ENCODE peak calls at places on chromosomes 2 and 18, in eight cellular contexts. X, P, U, G, V, C, O and F are unnamed samples.

GRCh38 chr2:223734346-223734745 is 103.0 kb downstream of the AP1S3 start:
- DNase-seq in X (no peak), P (no peak), U (no peak), G (no peak), V (no peak), C (no peak), O (no peak), F (no peak)

GRCh38 chr2:68127358-68128242 is 30.1 kb upstream of the PNO1 start:
- DNase-seq in X (peak), P (no peak), U (no peak), G (no peak), V (no peak), C (no peak), O (no peak), F (no peak)

GRCh38 chr2:25251461-25252273 is 83.3 kb upstream of the POMC start:
- DNase-seq in X (peak), P (peak), U (peak), G (no peak), V (peak), C (peak), O (peak), F (peak)

GRCh38 chr2:101440127-101440738 is 34.7 kb downstream of the RFX8 start:
- DNase-seq in X (no peak), P (no peak), U (no peak), G (no peak), V (no peak), C (no peak), O (no peak), F (no peak)

GRCh38 chr2:38013158-38013752 is 62.7 kb downstream of the CYP1B1 start:
- DNase-seq in X (no peak), P (no peak), U (no peak), G (no peak), V (no peak), C (no peak), O (no peak), F (no peak)

GRCh38 chr2:27914046-27914792 is 23.7 kb downstream of the BABAM2 start:
- DNase-seq in X (no peak), P (no peak), U (no peak), G (no peak), V (no peak), C (no peak), O (no peak), F (no peak)

GRCh38 chr2:85741811-85742507 is 11.8 kb upstream of the ATOH8 start:
- DNase-seq in X (no peak), P (no peak), U (no peak), G (peak), V (no peak), C (peak), O (peak), F (no peak)

GRCh38 chr2:180539541-180539940 is 440.9 kb upstream of the UBE2E3 start:
- DNase-seq in X (no peak), P (no peak), U (no peak), G (no peak), V (no peak), C (no peak), O (no peak), F (no peak)

GRCh38 chr18:41320090-41320489 is 634.9 kb upstream of the PIK3C3 start:
- DNase-seq in X (no peak), P (no peak), U (peak), G (no peak), V (no peak), C (no peak), O (peak), F (no peak)

GRCh38 chr18:36297419-36298112 is at the start of gene FHOD3:
- DNase-seq in X (no peak), P (no peak), U (peak), G (peak), V (peak), C (peak), O (peak), F (no peak)

GRCh38 chr2:128299628-128300027 is 19.0 kb downstream of the HS6ST1 start:
- DNase-seq in X (no peak), P (no peak), U (no peak), G (no peak), V (no peak), C (no peak), O (no peak), F (no peak)

GRCh38 chr2:226915846-226916360 is 80.0 kb downstream of the RHBDD1 start:
- DNase-seq in X (no peak), P (no peak), U (no peak), G (peak), V (no peak), C (no peak), O (no peak), F (no peak)

GRCh38 chr18:30280861-30281470 is 761.6 kb downstream of the DSC3 start:
- DNase-seq in X (peak), P (no peak), U (peak), G (peak), V (no peak), C (no peak), O (peak), F (no peak)

GRCh38 chr18:2617974-2618373 is 37.6 kb upstream of the SMCHD1 start:
- DNase-seq in X (no peak), P (no peak), U (no peak), G (no peak), V (no peak), C (no peak), O (no peak), F (no peak)

GRCh38 chr2:239348563-239349447 is 52.0 kb downstream of the HDAC4 start:
- DNase-seq in X (no peak), P (no peak), U (no peak), G (no peak), V (no peak), C (peak), O (no peak), F (no peak)

GRCh38 chr2:67295851-67296250 is 101.3 kb upstream of the ETAA1 start:
- DNase-seq in X (no peak), P (no peak), U (no peak), G (no peak), V (no peak), C (no peak), O (no peak), F (no peak)

GRCh38 chr18:50706199-50706598 is 113.6 kb downstream of the MRO start:
- DNase-seq in X (no peak), P (no peak), U (no peak), G (no peak), V (no peak), C (no peak), O (peak), F (no peak)

GRCh38 chr2:191030521-191031154 is 16.7 kb upstream of the STAT1 start:
- DNase-seq in X (peak), P (no peak), U (peak), G (no peak), V (no peak), C (no peak), O (peak), F (no peak)

GRCh38 chr2:167127135-167127534 is 238.9 kb downstream of the XIRP2 start:
- DNase-seq in X (peak), P (no peak), U (peak), G (no peak), V (no peak), C (no peak), O (peak), F (no peak)

GRCh38 chr2:18410543-18410942 is 149.9 kb downstream of the RDH14 start:
- DNase-seq in X (no peak), P (no peak), U (no peak), G (no peak), V (no peak), C (no peak), O (no peak), F (no peak)

GRCh38 chr2:207617011-207617671 is 8.1 kb downstream of the METTL21A start:
- DNase-seq in X (no peak), P (no peak), U (peak), G (peak), V (no peak), C (no peak), O (no peak), F (no peak)

GRCh38 chr18:28439870-28440269 is 262.9 kb upstream of the CDH2 start:
- DNase-seq in X (no peak), P (no peak), U (peak), G (no peak), V (no peak), C (no peak), O (no peak), F (no peak)

GRCh38 chr2:46873632-46874068 is 42.0 kb downstream of the MCFD2 start:
- DNase-seq in X (no peak), P (no peak), U (no peak), G (peak), V (no peak), C (peak), O (peak), F (no peak)

GRCh38 chr2:233418761-233419625 is 64.7 kb downstream of the DGKD start:
- DNase-seq in X (peak), P (peak), U (no peak), G (no peak), V (no peak), C (peak), O (no peak), F (peak)

GRCh38 chr2:105428387-105429018 is 29.7 kb upstream of the FHL2 start:
- DNase-seq in X (no peak), P (no peak), U (no peak), G (no peak), V (no peak), C (no peak), O (no peak), F (no peak)

GRCh38 chr2:11009866-11010265 is 98.1 kb downstream of the KCNF1 start:
- DNase-seq in X (no peak), P (no peak), U (no peak), G (no peak), V (no peak), C (no peak), O (no peak), F (no peak)

GRCh38 chr2:425947-426346 is 138.1 kb upstream of the ALKAL2 start:
- DNase-seq in X (no peak), P (no peak), U (no peak), G (no peak), V (no peak), C (no peak), O (no peak), F (no peak)

GRCh38 chr2:168378960-168379669 is 77.0 kb upstream of the CERS6 start:
- DNase-seq in X (no peak), P (no peak), U (no peak), G (no peak), V (no peak), C (no peak), O (no peak), F (peak)

GRCh38 chr2:171181067-171182049 is 20.7 kb upstream of the TLK1 start:
- DNase-seq in X (no peak), P (no peak), U (peak), G (no peak), V (no peak), C (no peak), O (no peak), F (no peak)

GRCh38 chr2:125364181-125364806 is 1291.7 kb upstream of the GYPC start:
- DNase-seq in X (peak), P (no peak), U (no peak), G (no peak), V (no peak), C (no peak), O (no peak), F (no peak)

GRCh38 chr2:242038166-242038927 is 168.8 kb downstream of the RTP5 start:
- DNase-seq in X (no peak), P (no peak), U (no peak), G (no peak), V (no peak), C (peak), O (no peak), F (no peak)

GRCh38 chr18:46536215-46536874 is 120.7 kb downstream of the LOXHD1 start:
- DNase-seq in X (no peak), P (no peak), U (no peak), G (no peak), V (no peak), C (no peak), O (no peak), F (no peak)